ENCODE peak calls at places on chromosomes 6 and 20, in nine cellular contexts. O is SW480; C is activated CD8-positive, alpha-beta T cell treated with anti-CD3 and anti-CD28 coated beads for 36 hours; M is neural crest cell; J is activated T-cell treated with anti-CD3 and anti-CD28 coated beads for 1 hour; F is GF-D8; A is memory B cell; D is amygdala; K is activated CD8-positive, alpha-beta memory T cell treated with anti-CD3 and anti-CD28 coated beads for 4 hours. E is an unnamed sample.
A peak's percentile ranks its signal among the peaks of the same experiment; 100 is the strongest.

GRCh38 chr6:23213651-23214050 is 644.3 kb downstream of the HDGFL1 start:
- DNase-seq in O (no peak), C (no peak), M (no peak), J (no peak), F (no peak), A (no peak), D (no peak), K (no peak), E (no peak)

GRCh38 chr6:139323511-139324445 is 32.0 kb upstream of the TXLNB start:
- DNase-seq in O (peak; percentile 16), C (peak; percentile 91), M (peak; percentile 20), J (peak; percentile 65), F (peak; percentile 98), A (peak; percentile 60), D (peak; percentile 31), K (peak; percentile 59), E (peak; percentile 29)

GRCh38 chr6:151370509-151371078 is 20.8 kb downstream of the ZBTB2 start:
- DNase-seq in O (no peak), C (no peak), M (no peak), J (no peak), F (no peak), A (no peak), D (no peak), K (no peak), E (no peak)

GRCh38 chr6:54185885-54186284 is 74.6 kb downstream of the MLIP start:
- DNase-seq in O (no peak), C (no peak), M (no peak), J (no peak), F (no peak), A (no peak), D (no peak), K (no peak), E (no peak)

GRCh38 chr20:6530916-6531315 is 236.6 kb upstream of the BMP2 start:
- DNase-seq in O (no peak), C (no peak), M (no peak), J (no peak), F (no peak), A (no peak), D (no peak), K (no peak), E (no peak)

GRCh38 chr6:134550604-134551003 is 232.7 kb upstream of the SGK1 start:
- DNase-seq in O (no peak), C (no peak), M (no peak), J (no peak), F (no peak), A (no peak), D (no peak), K (no peak), E (no peak)

GRCh38 chr6:36968266-36968977 is 13.9 kb downstream of the PI16 start:
- DNase-seq in O (no peak), C (no peak), M (no peak), J (no peak), F (no peak), A (no peak), D (no peak), K (no peak), E (no peak)

GRCh38 chr6:147903931-147904330 is 395.4 kb downstream of the SAMD5 start:
- DNase-seq in O (no peak), C (no peak), M (no peak), J (no peak), F (no peak), A (no peak), D (no peak), K (no peak), E (no peak)

GRCh38 chr6:30834643-30835042 is 49.7 kb upstream of the DDR1 start:
- DNase-seq in O (no peak), C (no peak), M (no peak), J (no peak), F (peak; percentile 32), A (no peak), D (no peak), K (no peak), E (no peak)

E was measured in frontal cortex.